ENCODE peak calls at places on chromosomes 3 and 15, in four cellular contexts. B is GM23248, J is HepG2, P is hepatocyte. L is an unnamed sample.

GRCh38 chr3:23254287-23254686 is 51.2 kb downstream of the UBE2E2 start:
- DNase-seq in B (no peak), J (no peak), P (peak), L (no peak)

GRCh38 chr15:88049509-88049908 is 207.0 kb downstream of the NTRK3 start:
- DNase-seq in B (no peak), J (no peak), P (no peak), L (no peak)

GRCh38 chr3:89504432-89504831 is 397.0 kb downstream of the EPHA3 start:
- DNase-seq in B (no peak), J (no peak), P (no peak), L (no peak)

GRCh38 chr3:133475245-133476010 is 75.6 kb downstream of the BFSP2 start:
- DNase-seq in B (no peak), J (no peak), P (peak), L (no peak)

GRCh38 chr3:23094890-23095462 is 108.2 kb upstream of the UBE2E2 start:
- DNase-seq in B (peak), J (peak), P (peak), L (peak)

GRCh38 chr3:177150218-177150916 is 46.9 kb downstream of the TBL1XR1 start:
- DNase-seq in B (peak), J (peak), P (no peak), L (no peak)

GRCh38 chr3:146750196-146750595 is 145.1 kb upstream of the PLSCR5 start:
- DNase-seq in B (peak), J (no peak), P (no peak), L (no peak)

GRCh38 chr3:58563386-58564035 is 13.7 kb downstream of the FAM107A start:
- DNase-seq in B (peak), J (peak), P (no peak), L (peak)

GRCh38 chr3:59572106-59572505 is 522.3 kb upstream of the CFAP20DC start:
- DNase-seq in B (peak), J (no peak), P (no peak), L (no peak)

GRCh38 chr15:75053748-75054125 is 30.3 kb downstream of the PPCDC start:
- DNase-seq in B (no peak), J (no peak), P (no peak), L (no peak)

GRCh38 chr3:125052671-125053303 is 3.0 kb downstream of the HEG1 start:
- DNase-seq in B (peak), J (peak), P (no peak), L (no peak)

GRCh38 chr3:131091768-131092167 is 65.1 kb downstream of the NEK11 start:
- DNase-seq in B (no peak), J (peak), P (no peak), L (peak)

GRCh38 chr3:194067949-194068362 is 68.0 kb upstream of the HES1 start:
- DNase-seq in B (no peak), J (no peak), P (no peak), L (no peak)

GRCh38 chr3:194069421-194070219 is 66.3 kb upstream of the HES1 start:
- DNase-seq in B (peak), J (peak), P (no peak), L (no peak)

GRCh38 chr3:194072097-194072428 is 63.9 kb upstream of the HES1 start:
- DNase-seq in B (no peak), J (no peak), P (no peak), L (no peak)

GRCh38 chr3:194070634-194071409 is 65.1 kb upstream of the HES1 start:
- DNase-seq in B (peak), J (peak), P (peak), L (peak)

GRCh38 chr3:194070220-194070633 is 65.7 kb upstream of the HES1 start:
- DNase-seq in B (no peak), J (peak), P (no peak), L (no peak)
- H3K4me2 ChIP-seq in B (peak), J (peak), P (peak), L (peak)

GRCh38 chr3:13728487-13728886 is 151.4 kb downstream of the WNT7A start:
- DNase-seq in B (no peak), J (no peak), P (no peak), L (no peak)
- H3K4me3 ChIP-seq in B (no peak), J (no peak), P (no peak), L (no peak)

GRCh38 chr3:28574036-28574435 is 225.4 kb upstream of the AZI2 start:
- DNase-seq in B (no peak), J (no peak), P (no peak), L (no peak)

GRCh38 chr3:28575100-28575747 is 226.6 kb upstream of the AZI2 start:
- DNase-seq in B (peak), J (no peak), P (peak), L (no peak)

GRCh38 chr3:28577941-28578340 is 229.3 kb upstream of the AZI2 start:
- DNase-seq in B (no peak), J (no peak), P (no peak), L (no peak)

GRCh38 chr3:28575748-28576589 is 227.3 kb upstream of the AZI2 start:
- DNase-seq in B (peak), J (no peak), P (peak), L (no peak)

DNA sequence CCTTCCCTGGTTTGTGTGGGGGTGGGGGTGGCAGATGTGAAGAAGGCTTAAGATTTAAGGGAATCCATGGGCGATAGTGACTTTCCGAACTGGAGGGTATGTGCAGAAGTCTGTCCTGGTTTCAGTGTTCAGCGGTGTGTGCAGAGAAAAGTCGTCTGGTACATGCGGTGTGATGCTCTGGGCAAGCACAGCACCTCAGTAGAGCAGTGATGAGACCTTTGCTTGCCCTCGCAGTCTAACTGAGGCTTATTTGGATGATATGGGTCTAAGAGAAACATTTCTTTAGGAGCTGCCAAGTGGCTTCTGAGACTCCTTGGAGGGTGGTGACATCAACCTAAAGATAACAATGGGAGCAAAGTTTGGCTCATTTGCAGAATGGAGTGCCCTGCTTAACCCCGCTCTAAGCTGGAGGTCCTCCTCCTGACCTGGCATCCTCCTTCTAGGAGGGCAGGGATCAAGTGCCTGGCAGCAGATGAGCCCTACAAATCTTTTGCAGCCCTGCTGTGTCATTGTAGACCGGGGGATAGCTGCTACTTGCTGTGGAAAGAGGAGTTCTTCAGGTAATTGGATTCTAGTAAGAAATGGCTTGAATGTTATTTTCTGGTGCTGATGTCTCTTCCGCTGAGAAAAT is 228.1 kb upstream of the AZI2 start:
- DNase-seq in B (peak), J (no peak), P (no peak), L (no peak)
- TF ChIP-seq EZH2 in B (peak), J (no peak), P (no peak), L (no peak)

DNA sequence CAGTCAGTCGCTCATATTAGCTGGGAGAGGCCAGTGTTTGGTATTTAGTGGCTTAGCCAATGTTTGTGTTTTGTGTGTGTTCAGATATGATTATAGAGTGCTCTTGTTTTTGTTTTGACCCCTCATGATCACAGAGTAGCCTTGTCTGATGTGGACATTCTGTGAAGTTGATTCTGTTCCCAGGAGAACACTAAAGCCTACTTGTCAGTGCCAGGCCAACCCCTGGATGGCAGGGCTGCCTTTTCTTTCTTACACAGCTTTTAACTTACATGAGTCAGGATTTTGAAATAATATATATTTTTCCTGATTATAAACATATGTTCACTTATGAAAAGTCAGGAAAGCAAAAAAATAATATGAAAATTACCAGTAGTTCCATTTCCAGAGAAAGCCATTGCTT is 11.9 kb downstream of the CFAP161 start:
- DNase-seq in B (peak), J (no peak), P (no peak), L (no peak)
- H3K4me2 ChIP-seq in B (no peak), J (no peak), P (no peak), L (no peak)

GRCh38 chr3:152496716-152497115 is 228.0 kb downstream of the MBNL1 start:
- DNase-seq in B (no peak), J (no peak), P (no peak), L (no peak)
- H3K4me3 ChIP-seq in B (no peak), J (no peak), P (no peak), L (no peak)

DNA sequence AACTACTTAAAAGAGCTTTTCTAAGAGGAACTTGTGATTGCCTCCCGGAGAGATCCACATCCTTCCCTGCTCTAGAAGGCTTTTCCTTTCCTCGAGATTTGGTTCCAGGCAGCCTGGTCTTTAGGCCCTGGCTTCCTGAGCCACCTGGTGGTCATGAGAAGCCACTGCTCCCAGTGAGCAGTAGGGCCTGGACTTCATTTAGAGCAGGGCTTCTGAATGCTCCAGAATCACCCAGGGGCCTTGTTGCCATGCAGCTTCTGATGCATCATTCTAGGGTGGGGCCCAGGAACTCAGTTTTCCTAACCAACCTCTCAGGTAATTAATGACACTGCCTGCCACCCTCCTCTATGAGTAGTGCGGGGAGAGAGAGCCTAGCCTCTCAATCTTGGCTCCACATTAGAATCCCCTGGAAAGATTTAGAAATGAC is 29.6 kb downstream of the PSMD6 start:
- DNase-seq in B (peak), J (peak), P (peak), L (peak)
- TF ChIP-seq EZH2 in B (no peak), J (no peak), P (no peak), L (no peak)

L was measured in PC-9.